ENCODE peak calls at places on chromosomes 16 and 17, in four cellular contexts. One of them, this sample, is unnamed.

GRCh38 chr16:89009343-89010209 is 32.6 kb upstream of the CBFA2T3 start:
- DNase-seq in K562: peak; percentile 77
- DNase-seq in GM12878: no peak
- DNase-seq in HepG2: no peak
- DNase-seq in this sample: no peak

GRCh38 chr17:48016112-48016511 is 21.5 kb downstream of the COPZ2 start:
- DNase-seq in K562: no peak
- DNase-seq in GM12878: no peak
- DNase-seq in HepG2: no peak
- DNase-seq in this sample: no peak

GRCh38 chr17:59378621-59379194 is 47.3 kb downstream of the YPEL2 start:
- DNase-seq in K562: no peak
- DNase-seq in GM12878: no peak
- DNase-seq in HepG2: no peak
- DNase-seq in this sample: no peak

GRCh38 chr16:4381935-4382794 is 10.5 kb downstream of the VASN start:
- DNase-seq in K562: peak; percentile 32
- DNase-seq in GM12878: no peak
- DNase-seq in HepG2: no peak
- DNase-seq in this sample: no peak

GRCh38 chr16:4864728-4865127 is 17.4 kb downstream of the UBN1 start:
- DNase-seq in K562: no peak
- DNase-seq in GM12878: no peak
- DNase-seq in HepG2: no peak
- DNase-seq in this sample: no peak

GRCh38 chr16:62882552-62883221 is 846.4 kb upstream of the CDH8 start:
- DNase-seq in K562: no peak
- DNase-seq in GM12878: no peak
- DNase-seq in HepG2: no peak
- DNase-seq in this sample: no peak

GRCh38 chr17:6710317-6710716 is 2.9 kb downstream of the SLC13A5 start:
- DNase-seq in K562: no peak
- DNase-seq in GM12878: no peak
- DNase-seq in HepG2: no peak
- DNase-seq in this sample: no peak

GRCh38 chr17:67482784-67483183 is 105.7 kb downstream of the PITPNC1 start:
- DNase-seq in K562: no peak
- DNase-seq in GM12878: no peak
- DNase-seq in HepG2: no peak
- DNase-seq in this sample: no peak

GRCh38 chr17:43344700-43345099 is 54.1 kb upstream of the ARL4D start:
- DNase-seq in K562: no peak
- DNase-seq in GM12878: no peak
- DNase-seq in HepG2: no peak
- DNase-seq in this sample: no peak

GRCh38 chr16:87273471-87274030 is 43.6 kb downstream of the C16orf95 start:
- DNase-seq in K562: no peak
- DNase-seq in GM12878: no peak
- DNase-seq in HepG2: no peak
- DNase-seq in this sample: no peak

DNA sequence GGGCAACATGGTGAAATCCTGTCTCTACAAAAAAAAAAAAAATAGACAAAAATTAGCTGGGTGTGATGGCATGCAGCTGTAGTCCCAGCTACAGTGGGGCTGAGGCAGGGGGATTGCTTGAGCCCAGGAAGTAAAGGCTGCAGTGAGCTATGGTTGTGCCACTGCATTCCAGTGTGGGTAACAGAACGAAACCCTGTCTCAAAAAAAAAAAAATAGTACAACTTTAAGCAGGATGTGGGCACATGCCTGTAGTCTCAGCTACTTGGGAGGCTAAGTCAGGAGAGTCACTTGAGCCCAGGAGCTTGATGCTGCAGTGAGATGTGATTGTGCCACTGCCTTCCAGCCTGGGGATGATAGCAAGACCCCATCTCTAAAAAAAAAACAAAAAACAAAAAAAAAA is 43.6 kb downstream of the TENT4B start:
- DNase-seq in K562: no peak
- DNase-seq in GM12878: no peak
- DNase-seq in HepG2: no peak
- DNase-seq in this sample: no peak
- TF ChIP-seq BHLHE40 in K562: no peak
- TF ChIP-seq BHLHE40 in GM12878: no peak
- TF ChIP-seq BHLHE40 in HepG2: no peak
- TF ChIP-seq BHLHE40 in this sample: no peak

GRCh38 chr16:82834156-82834758 is 207.5 kb downstream of the CDH13 start:
- DNase-seq in K562: no peak
- DNase-seq in GM12878: no peak
- DNase-seq in HepG2: no peak
- DNase-seq in this sample: no peak

GRCh38 chr16:82830944-82831343 is 204.2 kb downstream of the CDH13 start:
- DNase-seq in K562: no peak
- DNase-seq in GM12878: no peak
- DNase-seq in HepG2: no peak
- DNase-seq in this sample: no peak

GRCh38 chr16:82835487-82836160 is 208.9 kb downstream of the CDH13 start:
- DNase-seq in K562: no peak
- DNase-seq in GM12878: no peak
- DNase-seq in HepG2: no peak
- DNase-seq in this sample: no peak

DNA sequence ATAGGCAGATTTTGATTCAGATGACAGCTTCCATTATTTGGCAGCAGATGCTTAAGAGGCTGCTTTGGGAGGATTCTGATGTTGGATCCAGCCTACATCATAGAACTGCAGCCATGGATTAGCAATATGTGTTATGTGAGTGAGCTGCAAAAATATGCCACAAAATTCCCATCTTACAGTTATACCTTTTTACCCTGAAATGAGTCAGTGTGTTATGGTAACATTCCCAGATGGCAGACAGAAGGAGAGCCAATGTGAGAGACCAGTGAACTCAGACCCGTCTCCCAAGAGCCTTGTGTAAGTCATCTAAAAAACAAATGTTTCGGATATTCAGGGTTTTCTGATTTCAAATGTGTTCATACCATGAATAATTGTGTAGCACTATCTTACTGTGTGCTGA is 206.1 kb downstream of the CDH13 start:
- DNase-seq in K562: no peak
- DNase-seq in GM12878: no peak
- DNase-seq in HepG2: no peak
- DNase-seq in this sample: no peak
- TF ChIP-seq FOXM1 in K562: no peak
- TF ChIP-seq FOXM1 in GM12878: no peak
- TF ChIP-seq FOXM1 in HepG2: no peak
- TF ChIP-seq FOXM1 in this sample: no peak

DNA sequence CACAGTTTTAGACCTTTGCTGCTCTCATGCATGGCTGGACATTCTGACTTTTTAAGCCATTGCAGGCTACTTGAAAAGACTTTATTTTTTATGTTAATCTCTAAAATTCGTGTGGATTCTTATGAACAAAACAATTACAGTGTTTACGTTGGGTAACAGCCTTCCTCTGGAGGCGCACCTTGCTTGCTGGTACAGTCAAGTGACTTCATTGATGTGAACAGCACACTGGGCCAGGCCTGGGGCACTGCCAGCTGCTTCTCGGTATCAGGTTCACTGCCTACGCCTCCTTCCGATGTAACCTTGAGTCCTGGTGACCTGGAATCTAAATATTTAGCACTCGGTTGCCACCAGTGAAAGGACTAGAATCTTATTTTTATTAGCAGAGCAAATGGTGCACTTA is 27.8 kb downstream of the MARCHF10 start:
- DNase-seq in K562: no peak
- DNase-seq in GM12878: no peak
- DNase-seq in HepG2: no peak
- DNase-seq in this sample: no peak
- TF ChIP-seq TARDBP in K562: no peak
- TF ChIP-seq TARDBP in GM12878: no peak
- TF ChIP-seq TARDBP in HepG2: no peak
- TF ChIP-seq TARDBP in this sample: no peak

GRCh38 chr17:418421-418751 is 65.8 kb upstream of the RPH3AL start:
- DNase-seq in K562: no peak
- DNase-seq in GM12878: no peak
- DNase-seq in HepG2: no peak
- DNase-seq in this sample: no peak
- TF ChIP-seq BHLHE40 in K562: no peak
- TF ChIP-seq BHLHE40 in GM12878: no peak
- TF ChIP-seq BHLHE40 in HepG2: no peak
- TF ChIP-seq BHLHE40 in this sample: no peak

DNA sequence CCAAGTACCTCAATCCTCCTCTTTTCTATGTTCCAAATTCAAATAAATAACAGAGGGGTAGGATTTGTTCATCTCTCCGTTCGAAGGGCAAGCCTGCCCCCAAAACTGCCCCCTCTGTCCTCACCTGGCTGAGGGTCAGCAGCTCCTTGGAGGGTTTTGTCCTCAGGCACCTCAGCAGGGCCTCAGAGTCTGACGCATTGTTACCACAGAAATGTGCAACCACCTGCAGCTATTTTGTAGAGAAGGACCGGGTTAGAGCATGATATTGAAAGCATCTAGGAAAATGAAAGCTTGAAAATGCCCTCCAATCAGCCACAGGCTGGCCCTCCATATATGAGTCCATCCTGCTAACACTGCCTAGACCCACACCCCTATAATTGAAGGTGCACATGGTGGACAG is 13.9 kb downstream of the CES5A start:
- DNase-seq in K562: no peak
- DNase-seq in GM12878: no peak
- DNase-seq in HepG2: no peak
- DNase-seq in this sample: no peak
- TF ChIP-seq FOXM1 in K562: no peak
- TF ChIP-seq FOXM1 in GM12878: no peak
- TF ChIP-seq FOXM1 in HepG2: no peak
- TF ChIP-seq FOXM1 in this sample: no peak

GRCh38 chr16:79911660-79912059 is 311.1 kb upstream of the MAF start:
- DNase-seq in K562: no peak
- DNase-seq in GM12878: no peak
- DNase-seq in HepG2: no peak
- DNase-seq in this sample: no peak

GRCh38 chr16:79915264-79916160 is 315.0 kb upstream of the MAF start:
- DNase-seq in K562: no peak
- DNase-seq in GM12878: no peak
- DNase-seq in HepG2: no peak
- DNase-seq in this sample: no peak

GRCh38 chr16:79912592-79913310 is 312.2 kb upstream of the MAF start:
- DNase-seq in K562: no peak
- DNase-seq in GM12878: no peak
- DNase-seq in HepG2: no peak
- DNase-seq in this sample: no peak
- TF ChIP-seq TARDBP in K562: no peak
- TF ChIP-seq TARDBP in GM12878: no peak
- TF ChIP-seq TARDBP in HepG2: no peak
- TF ChIP-seq TARDBP in this sample: no peak

GRCh38 chr17:32283745-32284207 is 18.1 kb downstream of the RHBDL3 start:
- DNase-seq in K562: peak; percentile 59
- DNase-seq in GM12878: no peak
- DNase-seq in HepG2: no peak
- DNase-seq in this sample: no peak
- TF ChIP-seq BHLHE40 in K562: no peak
- TF ChIP-seq BHLHE40 in GM12878: no peak
- TF ChIP-seq BHLHE40 in HepG2: no peak
- TF ChIP-seq BHLHE40 in this sample: no peak

DNA sequence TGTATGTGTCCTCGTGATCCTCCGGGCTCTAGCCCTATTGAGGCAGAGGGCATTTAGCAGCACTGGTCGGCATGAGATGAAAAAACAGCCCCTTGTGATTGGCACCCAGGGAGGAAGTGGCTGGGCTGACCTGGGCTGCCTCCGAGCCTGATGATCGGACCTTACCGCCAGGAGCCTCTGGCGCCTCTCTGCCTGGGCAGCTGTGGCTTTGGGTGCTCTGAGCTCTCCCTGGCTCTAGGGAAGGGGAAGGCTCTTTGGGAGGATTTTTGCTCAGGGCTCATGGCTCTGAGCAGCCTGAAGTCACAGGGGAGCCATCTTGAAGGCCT is 7.1 kb downstream of the CYGB start:
- DNase-seq in K562: no peak
- DNase-seq in GM12878: no peak
- DNase-seq in HepG2: no peak
- DNase-seq in this sample: no peak
- TF ChIP-seq FOXM1 in K562: no peak
- TF ChIP-seq FOXM1 in GM12878: no peak
- TF ChIP-seq FOXM1 in HepG2: no peak
- TF ChIP-seq FOXM1 in this sample: no peak

GRCh38 chr17:298791-299450 is 53.7 kb downstream of the RPH3AL start:
- DNase-seq in K562: no peak
- DNase-seq in GM12878: no peak
- DNase-seq in HepG2: no peak
- DNase-seq in this sample: no peak
- TF ChIP-seq TARDBP in K562: no peak
- TF ChIP-seq TARDBP in GM12878: no peak
- TF ChIP-seq TARDBP in HepG2: no peak
- TF ChIP-seq TARDBP in this sample: no peak

This sample was measured in HEK293T.